ENCODE peak calls at places on chromosomes 7 and 10, in four cellular contexts. I is left colon, X is T-cell, J is amniotic epithelial cell. B is an unnamed sample.

GRCh38 chr10:23556727-23557440 is 118.0 kb downstream of the OTUD1 start:
- DNase-seq in J (peak), X (no peak), I (no peak), B (no peak)

GRCh38 chr7:143229054-143229790 is 7.4 kb downstream of the TAS2R40 start:
- DNase-seq in I (no peak), J (peak), X (no peak), B (no peak)

GRCh38 chr10:10824611-10825148 is 193.0 kb upstream of the CELF2 start:
- DNase-seq in J (peak), I (no peak), X (no peak), B (peak)

GRCh38 chr7:113331155-113331898 is 213.0 kb upstream of the SMIM30 start:
- DNase-seq in X (no peak), I (no peak), J (no peak), B (no peak)

GRCh38 chr7:92685146-92686042 is 95.2 kb upstream of the FAM133B start:
- DNase-seq in X (peak), J (no peak), I (no peak), B (no peak)

GRCh38 chr7:74453321-74454011 is at the start of gene GTF2IRD1:
- DNase-seq in J (peak), X (peak), I (peak), B (peak)

GRCh38 chr7:120043250-120043649 is 229.7 kb upstream of the KCND2 start:
- DNase-seq in J (no peak), I (no peak), X (no peak), B (no peak)

GRCh38 chr10:86295351-86295750 is 71.2 kb downstream of the GRID1 start:
- DNase-seq in X (no peak), I (no peak), J (no peak), B (peak)

GRCh38 chr7:99782012-99782953 is 1.7 kb downstream of the CYP3A4 start:
- DNase-seq in X (no peak), J (no peak), I (no peak), B (no peak)

GRCh38 chr7:155267023-155267422 is 30.7 kb upstream of the INSIG1 start:
- DNase-seq in I (no peak), X (no peak), J (no peak), B (no peak)

GRCh38 chr7:120609136-120609753 is 248.7 kb downstream of the TSPAN12 start:
- DNase-seq in J (no peak), X (no peak), I (no peak), B (no peak)

GRCh38 chr10:34205452-34205851 is 609.6 kb downstream of the PARD3 start:
- DNase-seq in I (no peak), J (no peak), X (no peak), B (no peak)

GRCh38 chr7:14765731-14766130 is 136.8 kb downstream of the DGKB start:
- DNase-seq in J (no peak), X (no peak), I (no peak), B (no peak)

GRCh38 chr10:114881916-114882315 is 56.1 kb upstream of the TRUB1 start:
- DNase-seq in X (no peak), I (no peak), J (peak), B (no peak)

GRCh38 chr7:40356871-40357676 is 222.3 kb downstream of the SUGCT start:
- DNase-seq in X (no peak), J (peak), I (no peak), B (no peak)

GRCh38 chr10:131816157-131816775 is 84.5 kb upstream of the PPP2R2D start:
- DNase-seq in X (no peak), J (no peak), I (no peak), B (no peak)

GRCh38 chr10:49310460-49310859 is 11.5 kb downstream of the C10orf71 start:
- DNase-seq in X (no peak), J (no peak), I (no peak), B (no peak)